ENCODE peak calls at places on chromosomes 2 and 18, in eight cellular contexts. One of them, this sample, is unnamed.

GRCh38 chr2:227241005-227241404 is 76.6 kb downstream of the COL4A3 start:
- DNase-seq in body of pancreas: no peak
- DNase-seq in CD8-positive, alpha-beta T cell: no peak
- DNase-seq in cardiac muscle cell: no peak
- DNase-seq in tibial nerve: no peak
- DNase-seq in neural progenitor cell: peak; percentile 31
- DNase-seq in RWPE2: no peak
- DNase-seq in HCT116: no peak
- DNase-seq in this sample: no peak

GRCh38 chr2:71618327-71619113 is 165.2 kb downstream of the DYSF start:
- DNase-seq in neural progenitor cell: no peak
- DNase-seq in HCT116: no peak
- DNase-seq in CD8-positive, alpha-beta T cell: no peak
- DNase-seq in body of pancreas: no peak
- DNase-seq in tibial nerve: peak; percentile 2
- DNase-seq in RWPE2: no peak
- DNase-seq in cardiac muscle cell: peak; percentile 46
- DNase-seq in this sample: peak; percentile 16

GRCh38 chr2:23135481-23136100 is 249.4 kb upstream of the KLHL29 start:
- DNase-seq in tibial nerve: no peak
- DNase-seq in HCT116: no peak
- DNase-seq in CD8-positive, alpha-beta T cell: no peak
- DNase-seq in RWPE2: no peak
- DNase-seq in body of pancreas: no peak
- DNase-seq in cardiac muscle cell: peak; percentile 17
- DNase-seq in neural progenitor cell: peak; percentile 21
- DNase-seq in this sample: no peak

GRCh38 chr2:14673351-14673875 is 40.9 kb downstream of the LRATD1 start:
- DNase-seq in CD8-positive, alpha-beta T cell: no peak
- DNase-seq in tibial nerve: no peak
- DNase-seq in neural progenitor cell: peak; percentile 17
- DNase-seq in cardiac muscle cell: no peak
- DNase-seq in HCT116: no peak
- DNase-seq in body of pancreas: no peak
- DNase-seq in RWPE2: no peak
- DNase-seq in this sample: no peak

GRCh38 chr18:22433960-22434359 is 16.2 kb upstream of the CTAGE1 start:
- DNase-seq in HCT116: no peak
- DNase-seq in RWPE2: no peak
- DNase-seq in neural progenitor cell: no peak
- DNase-seq in cardiac muscle cell: no peak
- DNase-seq in body of pancreas: no peak
- DNase-seq in CD8-positive, alpha-beta T cell: no peak
- DNase-seq in tibial nerve: no peak
- DNase-seq in this sample: peak; percentile 53

GRCh38 chr2:221397179-221397578 is 174.9 kb downstream of the EPHA4 start:
- DNase-seq in body of pancreas: no peak
- DNase-seq in RWPE2: no peak
- DNase-seq in tibial nerve: no peak
- DNase-seq in HCT116: no peak
- DNase-seq in cardiac muscle cell: no peak
- DNase-seq in neural progenitor cell: no peak
- DNase-seq in CD8-positive, alpha-beta T cell: no peak
- DNase-seq in this sample: no peak

GRCh38 chr18:61209802-61210201 is 123.4 kb upstream of the CDH20 start:
- DNase-seq in neural progenitor cell: no peak
- DNase-seq in RWPE2: no peak
- DNase-seq in cardiac muscle cell: no peak
- DNase-seq in body of pancreas: no peak
- DNase-seq in HCT116: no peak
- DNase-seq in tibial nerve: no peak
- DNase-seq in CD8-positive, alpha-beta T cell: no peak
- DNase-seq in this sample: no peak

GRCh38 chr2:25981596-25982272 is 563 bp downstream of the KIF3C start:
- DNase-seq in cardiac muscle cell: peak; percentile 39
- DNase-seq in body of pancreas: peak; percentile 22
- DNase-seq in CD8-positive, alpha-beta T cell: no peak
- DNase-seq in HCT116: no peak
- DNase-seq in RWPE2: no peak
- DNase-seq in neural progenitor cell: peak; percentile 81
- DNase-seq in tibial nerve: no peak
- DNase-seq in this sample: no peak

GRCh38 chr2:221517362-221518121 is 54.6 kb downstream of the EPHA4 start:
- DNase-seq in tibial nerve: no peak
- DNase-seq in RWPE2: no peak
- DNase-seq in cardiac muscle cell: no peak
- DNase-seq in body of pancreas: no peak
- DNase-seq in neural progenitor cell: no peak
- DNase-seq in CD8-positive, alpha-beta T cell: peak; percentile 77
- DNase-seq in HCT116: peak; percentile 8
- DNase-seq in this sample: peak; percentile 47

GRCh38 chr2:172095905-172096660 is 6.6 kb downstream of the DLX2 start:
- DNase-seq in body of pancreas: no peak
- DNase-seq in neural progenitor cell: peak; percentile 73
- DNase-seq in tibial nerve: no peak
- DNase-seq in HCT116: no peak
- DNase-seq in RWPE2: no peak
- DNase-seq in CD8-positive, alpha-beta T cell: no peak
- DNase-seq in cardiac muscle cell: no peak
- DNase-seq in this sample: no peak

GRCh38 chr2:79453918-79454317 is 58.9 kb upstream of the CTNNA2 start:
- DNase-seq in neural progenitor cell: peak; percentile 59
- DNase-seq in RWPE2: no peak
- DNase-seq in HCT116: no peak
- DNase-seq in CD8-positive, alpha-beta T cell: no peak
- DNase-seq in tibial nerve: no peak
- DNase-seq in body of pancreas: no peak
- DNase-seq in cardiac muscle cell: peak; percentile 73
- DNase-seq in this sample: no peak

GRCh38 chr2:223008162-223008561 is 43.8 kb upstream of the KCNE4 start:
- DNase-seq in RWPE2: no peak
- DNase-seq in HCT116: no peak
- DNase-seq in CD8-positive, alpha-beta T cell: no peak
- DNase-seq in cardiac muscle cell: no peak
- DNase-seq in neural progenitor cell: no peak
- DNase-seq in body of pancreas: no peak
- DNase-seq in tibial nerve: no peak
- DNase-seq in this sample: peak; percentile 95

GRCh38 chr2:217785544-217786045 is 217.2 kb downstream of the TNS1 start:
- DNase-seq in body of pancreas: peak; percentile 87
- DNase-seq in RWPE2: no peak
- DNase-seq in CD8-positive, alpha-beta T cell: peak; percentile 74
- DNase-seq in neural progenitor cell: peak; percentile 81
- DNase-seq in tibial nerve: peak; percentile 93
- DNase-seq in cardiac muscle cell: peak; percentile 80
- DNase-seq in HCT116: peak; percentile 49
- DNase-seq in this sample: peak; percentile 69

GRCh38 chr2:126627623-126628022 is 28.3 kb upstream of the GYPC start:
- DNase-seq in cardiac muscle cell: peak; percentile 24
- DNase-seq in body of pancreas: no peak
- DNase-seq in tibial nerve: no peak
- DNase-seq in RWPE2: no peak
- DNase-seq in HCT116: no peak
- DNase-seq in neural progenitor cell: no peak
- DNase-seq in CD8-positive, alpha-beta T cell: no peak
- DNase-seq in this sample: peak; percentile 16

GRCh38 chr2:1601471-1602358 is 142.6 kb downstream of the PXDN start:
- DNase-seq in RWPE2: peak; percentile 38
- DNase-seq in tibial nerve: no peak
- DNase-seq in body of pancreas: peak; percentile 1
- DNase-seq in neural progenitor cell: no peak
- DNase-seq in cardiac muscle cell: no peak
- DNase-seq in HCT116: no peak
- DNase-seq in CD8-positive, alpha-beta T cell: no peak
- DNase-seq in this sample: no peak

GRCh38 chr2:60808330-60808801 is 52.3 kb downstream of the PAPOLG start:
- DNase-seq in RWPE2: no peak
- DNase-seq in CD8-positive, alpha-beta T cell: no peak
- DNase-seq in tibial nerve: no peak
- DNase-seq in neural progenitor cell: no peak
- DNase-seq in HCT116: no peak
- DNase-seq in body of pancreas: no peak
- DNase-seq in cardiac muscle cell: no peak
- DNase-seq in this sample: no peak

GRCh38 chr2:24898122-24899109 is 21.6 kb downstream of the ADCY3 start:
- DNase-seq in RWPE2: no peak
- DNase-seq in HCT116: no peak
- DNase-seq in tibial nerve: no peak
- DNase-seq in cardiac muscle cell: no peak
- DNase-seq in CD8-positive, alpha-beta T cell: no peak
- DNase-seq in body of pancreas: no peak
- DNase-seq in neural progenitor cell: peak; percentile 28
- DNase-seq in this sample: no peak

GRCh38 chr2:218406949-218407703 is 7.5 kb downstream of the CTDSP1 start:
- DNase-seq in CD8-positive, alpha-beta T cell: peak; percentile 68
- DNase-seq in neural progenitor cell: peak; percentile 8
- DNase-seq in RWPE2: no peak
- DNase-seq in cardiac muscle cell: no peak
- DNase-seq in body of pancreas: peak; percentile 81
- DNase-seq in tibial nerve: peak; percentile 69
- DNase-seq in HCT116: no peak
- DNase-seq in this sample: peak; percentile 27

GRCh38 chr2:226792155-226792871 is 7.3 kb downstream of the IRS1 start:
- DNase-seq in CD8-positive, alpha-beta T cell: no peak
- DNase-seq in HCT116: no peak
- DNase-seq in tibial nerve: no peak
- DNase-seq in body of pancreas: no peak
- DNase-seq in cardiac muscle cell: no peak
- DNase-seq in neural progenitor cell: no peak
- DNase-seq in RWPE2: no peak
- DNase-seq in this sample: no peak

GRCh38 chr18:154151-154550 is 4.2 kb upstream of the USP14 start:
- DNase-seq in body of pancreas: no peak
- DNase-seq in RWPE2: no peak
- DNase-seq in tibial nerve: no peak
- DNase-seq in CD8-positive, alpha-beta T cell: no peak
- DNase-seq in HCT116: no peak
- DNase-seq in cardiac muscle cell: no peak
- DNase-seq in neural progenitor cell: no peak
- DNase-seq in this sample: peak; percentile 34

GRCh38 chr2:106299696-106300095 is 105.6 kb upstream of the UXS1 start:
- DNase-seq in cardiac muscle cell: no peak
- DNase-seq in tibial nerve: no peak
- DNase-seq in RWPE2: no peak
- DNase-seq in body of pancreas: no peak
- DNase-seq in CD8-positive, alpha-beta T cell: no peak
- DNase-seq in neural progenitor cell: no peak
- DNase-seq in HCT116: no peak
- DNase-seq in this sample: no peak
- H3K27ac ChIP-seq in cardiac muscle cell: no peak overlapping the region
- H3K27ac ChIP-seq in tibial nerve: no peak overlapping the region
- H3K27ac ChIP-seq in RWPE2: no peak overlapping the region
- H3K27ac ChIP-seq in body of pancreas: no peak overlapping the region
- H3K27ac ChIP-seq in CD8-positive, alpha-beta T cell: no peak overlapping the region
- H3K27ac ChIP-seq in neural progenitor cell: no peak overlapping the region
- H3K27ac ChIP-seq in HCT116: no peak overlapping the region
- H3K27ac ChIP-seq in this sample: no peak overlapping the region

GRCh38 chr18:59400407-59400806 is 41.3 kb upstream of the LMAN1 start:
- DNase-seq in CD8-positive, alpha-beta T cell: no peak
- DNase-seq in RWPE2: no peak
- DNase-seq in body of pancreas: no peak
- DNase-seq in cardiac muscle cell: no peak
- DNase-seq in neural progenitor cell: no peak
- DNase-seq in HCT116: no peak
- DNase-seq in tibial nerve: no peak
- DNase-seq in this sample: no peak

DNA sequence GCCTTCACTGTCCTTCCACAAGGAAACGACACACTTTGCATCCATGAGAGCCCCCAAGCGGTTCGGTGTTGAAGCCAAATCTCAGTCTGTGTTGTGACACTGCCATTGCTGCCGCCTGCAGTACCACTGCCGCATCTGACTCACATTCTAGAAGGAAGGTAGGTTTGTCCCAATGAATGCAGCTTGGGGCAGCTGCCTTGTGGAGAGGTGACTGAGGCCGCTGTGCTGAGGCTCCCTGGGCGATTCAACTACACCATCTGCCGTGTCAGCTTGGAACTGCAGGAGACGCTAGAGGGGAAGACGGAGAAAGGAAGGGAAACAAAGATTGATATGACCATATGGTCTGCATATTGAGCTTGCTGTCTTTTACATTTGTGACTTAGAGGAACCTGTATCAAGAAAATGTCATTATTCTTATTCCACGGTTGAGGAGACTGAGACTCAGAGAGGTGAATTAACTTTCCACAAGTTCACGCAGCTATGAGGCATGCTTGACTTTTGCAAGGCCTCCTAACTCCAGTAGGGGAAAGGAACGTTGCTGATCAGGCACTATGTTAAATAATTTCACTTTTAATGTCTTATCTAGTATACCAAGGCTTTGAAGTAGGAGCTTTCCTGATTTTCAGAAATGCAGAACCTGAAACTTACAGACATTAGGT is 43.5 kb upstream of the LMAN1 start:
- DNase-seq in body of pancreas: peak; percentile 84
- DNase-seq in tibial nerve: peak; percentile 77
- DNase-seq in cardiac muscle cell: peak; percentile 92
- DNase-seq in CD8-positive, alpha-beta T cell: peak; percentile 66
- DNase-seq in HCT116: peak; percentile 94
- DNase-seq in neural progenitor cell: peak; percentile 97
- DNase-seq in RWPE2: no peak
- DNase-seq in this sample: peak; percentile 59
- TF ChIP-seq CTCF in body of pancreas: peak; percentile 91
- TF ChIP-seq CTCF in tibial nerve: peak; percentile 78
- TF ChIP-seq CTCF in cardiac muscle cell: peak; percentile 96
- TF ChIP-seq CTCF in CD8-positive, alpha-beta T cell: peak; percentile 78
- TF ChIP-seq CTCF in HCT116: peak; percentile 99
- TF ChIP-seq CTCF in neural progenitor cell: peak; percentile 98
- TF ChIP-seq CTCF in RWPE2: peak; percentile 90
- TF ChIP-seq CTCF in this sample: peak; percentile 98

DNA sequence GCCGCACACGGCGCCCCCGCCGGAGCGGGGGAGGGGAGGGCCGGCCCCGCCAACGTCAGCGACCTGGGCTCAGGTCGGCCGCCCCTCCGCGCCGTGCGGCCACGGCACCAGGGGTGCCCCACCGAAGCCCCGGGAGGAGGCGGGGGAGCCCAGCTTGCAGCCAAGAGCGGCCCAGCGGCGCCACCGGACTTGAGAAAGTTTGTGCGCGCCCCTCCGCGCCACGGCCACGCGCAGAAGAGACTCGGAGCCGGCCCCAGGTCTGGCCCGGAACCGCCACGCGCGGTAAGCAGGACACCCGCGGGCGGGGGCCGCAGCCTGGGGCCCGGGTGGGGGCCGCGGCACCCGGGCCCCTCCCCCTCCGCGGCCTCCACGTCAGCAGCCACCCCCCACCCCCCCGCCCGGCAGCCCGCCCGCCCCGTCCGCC is 43.2 kb downstream of the HDLBP start:
- DNase-seq in body of pancreas: peak; percentile 59
- DNase-seq in cardiac muscle cell: peak; percentile 73
- DNase-seq in tibial nerve: no peak
- DNase-seq in neural progenitor cell: peak; percentile 67
- DNase-seq in HCT116: no peak
- DNase-seq in CD8-positive, alpha-beta T cell: no peak
- DNase-seq in RWPE2: no peak
- DNase-seq in this sample: no peak
- H3K27ac ChIP-seq in body of pancreas: peak overlapping the region; percentile 95
- H3K27ac ChIP-seq in cardiac muscle cell: peak overlapping the region; percentile 89
- H3K27ac ChIP-seq in tibial nerve: peak overlapping the region; percentile 97
- H3K27ac ChIP-seq in neural progenitor cell: no peak overlapping the region
- H3K27ac ChIP-seq in HCT116: peak overlapping the region; percentile 85
- H3K27ac ChIP-seq in CD8-positive, alpha-beta T cell: peak overlapping the region; percentile 25
- H3K27ac ChIP-seq in RWPE2: peak overlapping the region; percentile 77
- H3K27ac ChIP-seq in this sample: peak overlapping the region; percentile 92

GRCh38 chr2:74778381-74779371 is 55.3 kb upstream of the HK2 start:
- DNase-seq in CD8-positive, alpha-beta T cell: no peak
- DNase-seq in body of pancreas: peak; percentile 14
- DNase-seq in RWPE2: no peak
- DNase-seq in neural progenitor cell: peak; percentile 87
- DNase-seq in tibial nerve: no peak
- DNase-seq in cardiac muscle cell: peak; percentile 51
- DNase-seq in HCT116: no peak
- DNase-seq in this sample: no peak
- TF ChIP-seq CTCF in CD8-positive, alpha-beta T cell: no peak
- TF ChIP-seq CTCF in body of pancreas: no peak
- TF ChIP-seq CTCF in RWPE2: no peak
- TF ChIP-seq CTCF in neural progenitor cell: no peak
- TF ChIP-seq CTCF in tibial nerve: no peak
- TF ChIP-seq CTCF in cardiac muscle cell: no peak
- TF ChIP-seq CTCF in HCT116: no peak
- TF ChIP-seq CTCF in this sample: no peak

This sample was measured in brain microvascular endothelial cell.